ENCODE peak calls at places on chromosomes 1 and 21, in four cellular contexts. F is A549, O is epithelial cell of proximal tubule, C is omental fat pad. U is an unnamed sample.

GRCh38 chr1:163071381-163072255 is 2.5 kb downstream of the RGS4 start:
- DNase-seq in F (peak; percentile 46), O (peak; percentile 69), C (no peak), U (no peak)

GRCh38 chr1:29391362-29391880 is 155.1 kb downstream of the PTPRU start:
- DNase-seq in F (no peak), O (no peak), C (no peak), U (no peak)

GRCh38 chr1:58933599-58933926 is 149.7 kb upstream of the JUN start:
- DNase-seq in F (no peak), O (no peak), C (no peak), U (no peak)

GRCh38 chr21:37704751-37705150 is 211.5 kb downstream of the KCNJ6 start:
- DNase-seq in F (no peak), O (no peak), C (no peak), U (no peak)

GRCh38 chr1:182166750-182167149 is 105.2 kb upstream of the ZNF648 start:
- DNase-seq in F (no peak), O (no peak), C (no peak), U (no peak)

GRCh38 chr21:16993416-16994044 is 519.3 kb upstream of the CXADR start:
- DNase-seq in F (no peak), O (no peak), C (no peak), U (no peak)

GRCh38 chr21:44094832-44095231 is 12.4 kb upstream of the PWP2 start:
- DNase-seq in F (no peak), O (no peak), C (no peak), U (no peak)

GRCh38 chr1:43645461-43645860 is 4.5 kb upstream of the KDM4A start:
- DNase-seq in F (no peak), O (no peak), C (no peak), U (no peak)

GRCh38 chr1:55005351-55006140 is 6.8 kb downstream of the BSND start:
- DNase-seq in F (no peak), O (no peak), C (no peak), U (no peak)

GRCh38 chr1:192550922-192551534 is 24.5 kb upstream of the RGS1 start:
- DNase-seq in F (no peak), O (no peak), C (no peak), U (no peak)

DNA sequence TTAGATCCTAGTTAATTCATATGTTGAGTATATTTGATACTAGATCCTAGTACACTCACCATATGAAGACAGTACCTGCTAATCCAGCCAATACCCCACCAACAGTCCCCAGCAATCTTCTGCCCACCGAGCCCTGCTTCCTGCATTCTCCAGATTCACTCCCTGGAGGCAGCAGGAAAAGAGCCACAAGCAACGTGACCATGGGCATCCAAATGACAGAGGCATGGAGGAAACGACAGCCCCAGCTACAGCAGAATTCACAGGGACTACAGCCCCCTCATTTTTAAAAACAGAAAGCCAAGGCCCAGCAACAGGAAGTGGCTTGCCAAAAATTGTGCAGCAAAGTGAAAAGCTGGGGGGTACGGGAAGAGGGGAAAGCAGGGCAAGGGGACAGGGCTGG is 29.3 kb downstream of the ASTN1 start:
- DNase-seq in F (no peak), O (no peak), C (no peak), U (no peak)
- TF ChIP-seq CTCF in F (no peak), O (no peak), C (no peak), U (no peak)

GRCh38 chr1:174070614-174071013 is 48.5 kb upstream of the RC3H1 start:
- DNase-seq in F (no peak), O (no peak), C (no peak), U (no peak)

GRCh38 chr1:174077755-174078490 is 55.8 kb upstream of the RC3H1 start:
- DNase-seq in F (no peak), O (no peak), C (no peak), U (no peak)

GRCh38 chr1:174072546-174072945 is 50.4 kb upstream of the RC3H1 start:
- DNase-seq in F (no peak), O (no peak), C (no peak), U (no peak)

GRCh38 chr1:174075245-174075692 is 53.1 kb upstream of the RC3H1 start:
- DNase-seq in F (no peak), O (no peak), C (no peak), U (no peak)

GRCh38 chr1:174074757-174075156 is 52.6 kb upstream of the RC3H1 start:
- DNase-seq in F (no peak), O (no peak), C (no peak), U (no peak)
- TF ChIP-seq CTCF in F (peak; percentile 67), O (peak; percentile 52), C (no peak), U (peak; percentile 27)

GRCh38 chr1:189206617-189207016 is 1271.0 kb downstream of the BRINP3 start:
- DNase-seq in F (no peak), O (no peak), C (no peak), U (no peak)

GRCh38 chr1:189211742-189212141 is 1265.9 kb downstream of the BRINP3 start:
- DNase-seq in F (no peak), O (no peak), C (no peak), U (no peak)

GRCh38 chr1:189205863-189206262 is 1271.8 kb downstream of the BRINP3 start:
- DNase-seq in F (no peak), O (no peak), C (no peak), U (no peak)
- TF ChIP-seq CTCF in F (no peak), O (no peak), C (no peak), U (no peak)

DNA sequence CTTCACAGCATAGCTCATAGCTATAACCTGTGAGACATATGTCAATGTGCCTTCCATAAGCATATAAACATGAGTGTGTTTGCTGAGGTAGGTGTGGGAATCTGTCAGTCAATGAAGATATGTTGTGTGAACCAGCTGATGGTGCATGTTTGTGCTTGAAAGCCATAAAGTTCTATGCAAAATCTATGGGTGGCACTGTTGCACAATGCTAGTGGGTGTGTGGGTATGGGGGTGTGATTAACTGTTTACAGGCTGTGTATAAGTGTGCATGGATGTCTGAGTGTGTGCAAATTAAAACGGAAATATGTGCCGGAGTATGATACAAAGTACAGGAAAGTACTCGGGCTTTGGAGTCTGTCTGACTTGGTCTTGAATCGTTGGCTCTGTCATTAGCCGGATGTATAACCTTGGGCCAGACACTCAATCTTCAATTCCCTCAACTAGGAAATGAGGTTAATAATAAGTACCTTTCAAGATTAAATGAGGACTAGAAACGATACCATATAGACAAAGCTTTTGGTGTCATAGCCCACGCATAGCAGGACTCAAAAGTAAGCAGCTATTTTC is 926 bp upstream of the ATP2B4 start:
- DNase-seq in F (no peak), O (no peak), C (no peak), U (peak; percentile 55)
- TF ChIP-seq CTCF in F (peak; percentile 42), O (peak; percentile 37), C (no peak), U (peak; percentile 63)

GRCh38 chr1:15153842-15154479 is 414 bp downstream of the TMEM51 start:
- DNase-seq in F (peak; percentile 40), O (no peak), C (no peak), U (no peak)
- TF ChIP-seq CTCF in F (peak; percentile 49), O (peak; percentile 70), C (no peak), U (peak; percentile 50)

DNA sequence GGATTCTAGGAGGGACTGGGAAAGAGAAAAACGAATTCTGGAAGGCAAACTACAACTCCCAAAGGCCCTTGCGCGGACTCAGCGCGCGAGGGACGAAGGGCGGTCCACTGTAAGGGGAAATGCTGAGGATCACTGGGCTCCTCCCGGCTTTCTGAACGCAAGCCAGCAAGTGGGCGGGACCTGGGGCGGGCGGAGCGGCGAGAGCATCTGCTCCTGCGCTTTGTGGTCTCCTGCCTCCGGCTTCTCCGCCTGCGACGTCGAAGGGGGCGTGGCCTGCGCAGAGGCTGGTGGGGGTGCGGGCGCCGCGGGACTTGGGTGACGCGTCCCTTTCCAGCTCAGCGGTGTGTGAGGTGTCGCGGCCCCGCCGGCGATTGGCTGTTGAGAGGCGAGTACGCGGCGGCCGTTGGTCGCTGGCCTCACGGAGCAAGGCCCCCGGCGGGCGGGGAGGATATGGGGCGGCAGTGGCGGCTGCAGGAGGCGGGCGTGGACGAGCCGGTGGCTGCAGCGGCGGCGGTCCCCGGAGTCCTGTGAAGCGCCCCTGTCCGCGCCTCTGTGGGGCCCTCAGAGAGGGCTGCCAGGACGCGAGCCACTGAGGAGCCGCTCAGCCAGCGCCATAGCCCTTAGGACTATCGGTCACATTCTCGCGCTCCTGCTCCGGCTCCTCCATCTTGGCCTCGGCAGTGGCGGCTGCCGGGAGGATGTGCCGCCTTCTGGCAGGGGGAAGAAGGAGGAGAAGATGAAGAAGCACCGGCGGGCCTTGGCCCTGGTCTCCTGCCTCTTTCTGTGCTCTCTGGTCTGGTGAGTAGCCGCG is at the start of gene SUCO:
- DNase-seq in F (peak; percentile 91), O (no peak), C (peak; percentile 99), U (peak; percentile 99)
- TF ChIP-seq CTCF in F (no peak), O (no peak), C (no peak), U (no peak)

GRCh38 chr1:98991127-98992003 is 13.3 kb downstream of the PLPPR5 start:
- DNase-seq in F (no peak), O (peak; percentile 94), C (no peak), U (no peak)
- TF ChIP-seq CTCF in F (peak; percentile 33), O (peak; percentile 41), C (no peak), U (no peak)